ENCODE peak calls at places on chromosome 14, in five cellular contexts. J is spleen, H is cardiac muscle cell, W is AG10803, M is breast epithelium. S is an unnamed sample.

GRCh38 chr14:74238974-74239847 is at the start of gene VSX2:
- DNase-seq in J (no peak), H (no peak), W (no peak), M (no peak), S (no peak)

GRCh38 chr14:104284107-104284592 is 145.8 kb downstream of the KIF26A start:
- DNase-seq in J (peak; percentile 56), H (no peak), W (no peak), M (peak; percentile 27), S (no peak)

GRCh38 chr14:93137864-93138263 is 22.1 kb upstream of the ITPK1 start:
- DNase-seq in J (no peak), H (peak; percentile 46), W (no peak), M (peak; percentile 70), S (no peak)

GRCh38 chr14:104741803-104742251 is 11.1 kb upstream of the SIVA1 start:
- DNase-seq in J (peak; percentile 72), H (no peak), W (no peak), M (no peak), S (no peak)

GRCh38 chr14:93880025-93880820 is 46.9 kb upstream of the FAM181A start:
- DNase-seq in J (no peak), H (peak; percentile 50), W (peak; percentile 76), M (peak; percentile 45), S (peak; percentile 7)

GRCh38 chr14:93309430-93309966 is 23.3 kb downstream of the BTBD7 start:
- DNase-seq in J (no peak), H (no peak), W (no peak), M (no peak), S (no peak)

GRCh38 chr14:22338381-22338780 is 250.6 kb downstream of the DAD1 start:
- DNase-seq in J (no peak), H (no peak), W (no peak), M (no peak), S (no peak)

GRCh38 chr14:92906420-92906819 is 16.5 kb upstream of the CHGA start:
- DNase-seq in J (no peak), H (no peak), W (no peak), M (no peak), S (no peak)

GRCh38 chr14:74905595-74906142 is 17.4 kb downstream of the RPS6KL1 start:
- DNase-seq in J (peak; percentile 93), H (peak; percentile 59), W (peak; percentile 51), M (peak; percentile 77), S (no peak)

GRCh38 chr14:36665887-36666415 is 4.3 kb downstream of the PAX9 start:
- DNase-seq in J (no peak), H (no peak), W (no peak), M (no peak), S (no peak)

GRCh38 chr14:76268013-76268376 is 107.9 kb upstream of the ESRRB start:
- DNase-seq in J (no peak), H (no peak), W (no peak), M (no peak), S (no peak)

GRCh38 chr14:76271371-76271770 is 104.6 kb upstream of the ESRRB start:
- DNase-seq in J (no peak), H (no peak), W (no peak), M (no peak), S (no peak)

GRCh38 chr14:76268700-76269099 is 107.2 kb upstream of the ESRRB start:
- DNase-seq in J (no peak), H (no peak), W (no peak), M (no peak), S (no peak)

GRCh38 chr14:76264384-76264783 is 111.6 kb upstream of the ESRRB start:
- DNase-seq in J (no peak), H (no peak), W (no peak), M (no peak), S (no peak)

DNA sequence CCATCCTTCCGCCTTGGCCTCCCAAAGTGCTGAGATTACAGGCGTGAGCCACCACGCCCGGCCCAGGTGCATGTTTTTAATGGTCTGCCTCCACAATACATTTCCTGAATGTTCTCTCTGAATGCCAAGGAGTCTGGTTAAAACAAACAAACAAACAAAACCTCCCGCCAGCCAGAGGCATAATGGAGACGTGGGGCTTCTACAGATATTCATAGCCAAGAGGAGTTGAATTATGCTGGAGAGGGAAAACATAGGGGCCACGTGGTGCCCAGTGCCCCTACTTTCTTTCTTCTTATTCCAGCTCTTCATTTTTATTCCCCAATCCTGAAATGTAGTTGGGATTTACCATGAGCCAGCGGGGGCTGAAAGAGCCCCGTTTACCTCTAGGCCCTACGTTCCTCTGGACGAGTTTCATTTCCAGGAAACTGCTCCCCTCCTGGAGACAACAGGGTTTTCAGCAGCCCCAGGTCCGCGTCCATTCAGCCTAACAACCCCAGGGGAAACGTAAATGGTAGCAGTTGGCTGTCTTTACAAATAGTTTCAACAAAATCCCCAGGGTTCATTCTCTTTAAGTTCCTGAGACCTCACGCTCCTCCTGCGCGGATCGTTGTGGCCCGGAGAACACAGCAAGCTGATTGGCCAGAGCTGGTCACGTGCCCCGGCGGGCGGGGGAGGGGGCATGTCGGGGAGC is 108.5 kb upstream of the ESRRB start:
- DNase-seq in J (no peak), H (peak; percentile 78), W (peak; percentile 27), M (peak; percentile 64), S (no peak)
- H3K4me3 ChIP-seq in J (peak overlapping the region; percentile 57), H (no peak overlapping the region), W (peak overlapping the region; percentile 61), M (peak overlapping the region; percentile 58), S (peak overlapping the region; percentile 53)

DNA sequence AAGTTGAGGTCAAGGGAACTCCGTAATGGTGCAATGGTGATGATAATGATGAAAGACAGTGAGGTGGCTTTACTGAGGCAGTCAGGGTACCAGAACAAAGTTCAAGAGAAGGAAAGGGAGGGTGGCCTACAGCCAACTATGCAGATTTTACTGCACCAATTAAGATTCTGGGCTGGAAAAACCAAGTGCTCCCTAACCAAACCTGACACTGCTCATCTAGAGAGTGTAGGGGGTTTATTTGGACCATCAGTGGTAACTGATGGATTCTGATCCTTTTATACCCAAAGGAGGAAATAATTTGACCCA is 387 bp downstream of the LRRC9 start:
- DNase-seq in J (no peak), H (no peak), W (no peak), M (no peak), S (no peak)
- H3K4me3 ChIP-seq in J (no peak overlapping the region), H (peak overlapping the region; percentile 56), W (no peak overlapping the region), M (no peak overlapping the region), S (no peak overlapping the region)

GRCh38 chr14:90332271-90332584 is 487 bp upstream of the NRDE2 start:
- DNase-seq in J (no peak), H (no peak), W (no peak), M (no peak), S (no peak)
- H3K4me3 ChIP-seq in J (peak overlapping the region; percentile 93), H (peak overlapping the region; percentile 28), W (peak overlapping the region; percentile 49), M (peak overlapping the region; percentile 72), S (peak overlapping the region; percentile 74)

DNA sequence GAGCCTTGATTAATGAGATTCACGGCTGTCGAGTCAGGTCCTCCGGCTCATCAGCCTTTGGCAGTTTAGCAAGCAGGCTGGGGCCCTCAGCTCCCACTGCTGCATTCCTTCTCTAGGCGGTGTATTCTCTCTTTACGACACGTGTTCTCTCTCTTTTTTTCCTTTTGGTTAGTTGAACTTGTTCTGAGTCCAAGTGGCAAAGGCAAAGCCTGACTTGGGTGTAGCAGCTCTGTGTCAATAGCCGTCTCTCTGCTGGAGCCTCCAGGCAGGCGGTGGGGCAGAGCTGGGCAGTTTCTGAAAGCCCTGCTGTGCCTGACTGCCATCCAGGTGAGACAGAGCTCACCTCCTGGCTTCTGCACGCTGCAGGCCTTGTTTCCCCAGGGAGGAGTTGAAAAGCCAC is 46.6 kb downstream of the SUSD6 start:
- DNase-seq in J (no peak), H (peak; percentile 38), W (peak; percentile 74), M (peak; percentile 83), S (no peak)
- H3K4me3 ChIP-seq in J (no peak overlapping the region), H (no peak overlapping the region), W (no peak overlapping the region), M (peak overlapping the region; percentile 49), S (no peak overlapping the region)